ENCODE peak calls at places on chromosomes 13 and 19, in eight cellular contexts. One of them, this sample, is unnamed.
A peak's percentile ranks its signal among the peaks of the same experiment; 100 is the strongest.

GRCh38 chr13:95588134-95588533 is 35.6 kb downstream of the CLDN10 start:
- DNase-seq in progenitor cell of endocrine pancreas: no peak
- DNase-seq in colonic mucosa: no peak
- DNase-seq in H9: no peak
- DNase-seq in MM.1S: no peak
- DNase-seq in uterus: no peak
- DNase-seq in mucosa of descending colon: no peak
- DNase-seq in fibroblast of lung: no peak
- DNase-seq in this sample: no peak

GRCh38 chr13:70043685-70044084 is 63.9 kb upstream of the ATXN8OS start:
- DNase-seq in MM.1S: no peak
- DNase-seq in colonic mucosa: no peak
- DNase-seq in H9: no peak
- DNase-seq in progenitor cell of endocrine pancreas: no peak
- DNase-seq in fibroblast of lung: no peak
- DNase-seq in uterus: no peak
- DNase-seq in mucosa of descending colon: no peak
- DNase-seq in this sample: no peak

GRCh38 chr19:46704379-46705076 is 12.4 kb downstream of the PRKD2 start:
- DNase-seq in fibroblast of lung: peak; percentile 30
- DNase-seq in MM.1S: peak; percentile 66
- DNase-seq in uterus: peak; percentile 75
- DNase-seq in H9: peak; percentile 88
- DNase-seq in mucosa of descending colon: peak; percentile 86
- DNase-seq in progenitor cell of endocrine pancreas: peak; percentile 63
- DNase-seq in colonic mucosa: peak; percentile 88
- DNase-seq in this sample: peak; percentile 69

GRCh38 chr13:83274679-83275078 is 607.6 kb downstream of the SLITRK1 start:
- DNase-seq in mucosa of descending colon: no peak
- DNase-seq in MM.1S: no peak
- DNase-seq in H9: no peak
- DNase-seq in progenitor cell of endocrine pancreas: no peak
- DNase-seq in fibroblast of lung: no peak
- DNase-seq in colonic mucosa: no peak
- DNase-seq in uterus: no peak
- DNase-seq in this sample: no peak

GRCh38 chr19:52786078-52786463 is 520 bp downstream of the ZNF600 start:
- DNase-seq in colonic mucosa: no peak
- DNase-seq in uterus: peak; percentile 21
- DNase-seq in mucosa of descending colon: peak; percentile 61
- DNase-seq in progenitor cell of endocrine pancreas: peak; percentile 12
- DNase-seq in MM.1S: no peak
- DNase-seq in H9: no peak
- DNase-seq in fibroblast of lung: no peak
- DNase-seq in this sample: peak; percentile 18

GRCh38 chr13:73578251-73578875 is 519.6 kb downstream of the KLF5 start:
- DNase-seq in mucosa of descending colon: no peak
- DNase-seq in fibroblast of lung: peak; percentile 7
- DNase-seq in progenitor cell of endocrine pancreas: no peak
- DNase-seq in colonic mucosa: no peak
- DNase-seq in MM.1S: no peak
- DNase-seq in H9: no peak
- DNase-seq in uterus: no peak
- DNase-seq in this sample: no peak

GRCh38 chr19:35468637-35469036 is 20.6 kb downstream of the FFAR2 start:
- DNase-seq in uterus: no peak
- DNase-seq in fibroblast of lung: peak; percentile 34
- DNase-seq in H9: peak; percentile 70
- DNase-seq in progenitor cell of endocrine pancreas: no peak
- DNase-seq in MM.1S: peak; percentile 61
- DNase-seq in colonic mucosa: peak; percentile 45
- DNase-seq in mucosa of descending colon: peak; percentile 74
- DNase-seq in this sample: peak; percentile 71

GRCh38 chr19:35226748-35227147 is 1.8 kb downstream of the FAM187B start:
- DNase-seq in H9: no peak
- DNase-seq in progenitor cell of endocrine pancreas: no peak
- DNase-seq in mucosa of descending colon: no peak
- DNase-seq in colonic mucosa: no peak
- DNase-seq in MM.1S: no peak
- DNase-seq in fibroblast of lung: no peak
- DNase-seq in uterus: no peak
- DNase-seq in this sample: no peak

GRCh38 chr19:9917322-9917721 is 19.0 kb downstream of the OLFM2 start:
- DNase-seq in fibroblast of lung: peak; percentile 43
- DNase-seq in MM.1S: no peak
- DNase-seq in H9: peak; percentile 76
- DNase-seq in uterus: no peak
- DNase-seq in colonic mucosa: peak; percentile 35
- DNase-seq in progenitor cell of endocrine pancreas: no peak
- DNase-seq in mucosa of descending colon: no peak
- DNase-seq in this sample: peak; percentile 65

GRCh38 chr13:73168993-73169401 is 110.2 kb downstream of the KLF5 start:
- DNase-seq in progenitor cell of endocrine pancreas: no peak
- DNase-seq in colonic mucosa: peak; percentile 53
- DNase-seq in uterus: no peak
- DNase-seq in fibroblast of lung: no peak
- DNase-seq in MM.1S: no peak
- DNase-seq in mucosa of descending colon: peak; percentile 53
- DNase-seq in H9: no peak
- DNase-seq in this sample: no peak

GRCh38 chr19:45139286-45140143 is 21.3 kb downstream of the NKPD1 start:
- DNase-seq in uterus: no peak
- DNase-seq in progenitor cell of endocrine pancreas: no peak
- DNase-seq in mucosa of descending colon: no peak
- DNase-seq in MM.1S: no peak
- DNase-seq in H9: no peak
- DNase-seq in fibroblast of lung: no peak
- DNase-seq in colonic mucosa: no peak
- DNase-seq in this sample: no peak

GRCh38 chr13:111280666-111281577 is 39.5 kb upstream of the TEX29 start:
- DNase-seq in H9: no peak
- DNase-seq in mucosa of descending colon: no peak
- DNase-seq in progenitor cell of endocrine pancreas: no peak
- DNase-seq in MM.1S: no peak
- DNase-seq in colonic mucosa: no peak
- DNase-seq in fibroblast of lung: peak; percentile 91
- DNase-seq in uterus: no peak
- DNase-seq in this sample: no peak

GRCh38 chr13:101474419-101474957 is 22.0 kb downstream of the ITGBL1 start:
- DNase-seq in H9: peak; percentile 60
- DNase-seq in fibroblast of lung: peak; percentile 91
- DNase-seq in mucosa of descending colon: no peak
- DNase-seq in MM.1S: no peak
- DNase-seq in colonic mucosa: no peak
- DNase-seq in progenitor cell of endocrine pancreas: no peak
- DNase-seq in uterus: no peak
- DNase-seq in this sample: peak; percentile 84

GRCh38 chr13:37701972-37702371 is 103.4 kb upstream of the POSTN start:
- DNase-seq in colonic mucosa: no peak
- DNase-seq in mucosa of descending colon: no peak
- DNase-seq in uterus: peak; percentile 19
- DNase-seq in MM.1S: no peak
- DNase-seq in H9: no peak
- DNase-seq in fibroblast of lung: peak; percentile 99
- DNase-seq in progenitor cell of endocrine pancreas: no peak
- DNase-seq in this sample: no peak

GRCh38 chr13:101626925-101627555 is 174.6 kb downstream of the ITGBL1 start:
- DNase-seq in colonic mucosa: no peak
- DNase-seq in H9: no peak
- DNase-seq in MM.1S: peak; percentile 90
- DNase-seq in uterus: no peak
- DNase-seq in progenitor cell of endocrine pancreas: no peak
- DNase-seq in mucosa of descending colon: no peak
- DNase-seq in fibroblast of lung: peak; percentile 54
- DNase-seq in this sample: no peak

GRCh38 chr19:9786819-9787218 is 18.3 kb upstream of the ZNF846 start:
- DNase-seq in fibroblast of lung: no peak
- DNase-seq in MM.1S: no peak
- DNase-seq in uterus: no peak
- DNase-seq in colonic mucosa: no peak
- DNase-seq in mucosa of descending colon: no peak
- DNase-seq in H9: no peak
- DNase-seq in progenitor cell of endocrine pancreas: no peak
- DNase-seq in this sample: no peak

GRCh38 chr19:36747750-36748149 is 24.9 kb downstream of the ZNF850 start:
- DNase-seq in colonic mucosa: no peak
- DNase-seq in MM.1S: no peak
- DNase-seq in progenitor cell of endocrine pancreas: no peak
- DNase-seq in H9: no peak
- DNase-seq in uterus: no peak
- DNase-seq in mucosa of descending colon: no peak
- DNase-seq in fibroblast of lung: no peak
- DNase-seq in this sample: no peak

GRCh38 chr19:2171349-2172145 is 7.8 kb downstream of the DOT1L start:
- DNase-seq in uterus: no peak
- DNase-seq in fibroblast of lung: peak; percentile 55
- DNase-seq in MM.1S: no peak
- DNase-seq in mucosa of descending colon: peak; percentile 55
- DNase-seq in progenitor cell of endocrine pancreas: no peak
- DNase-seq in colonic mucosa: no peak
- DNase-seq in H9: peak; percentile 71
- DNase-seq in this sample: peak; percentile 53

GRCh38 chr19:38264486-38265212 is at the start of gene SPINT2:
- DNase-seq in progenitor cell of endocrine pancreas: peak; percentile 89
- DNase-seq in fibroblast of lung: no peak
- DNase-seq in uterus: no peak
- DNase-seq in colonic mucosa: no peak
- DNase-seq in MM.1S: peak; percentile 65
- DNase-seq in H9: peak; percentile 93
- DNase-seq in mucosa of descending colon: no peak
- DNase-seq in this sample: no peak

GRCh38 chr19:34172661-34173144 is 399 bp downstream of the LSM14A start:
- DNase-seq in fibroblast of lung: no peak
- DNase-seq in uterus: no peak
- DNase-seq in colonic mucosa: no peak
- DNase-seq in MM.1S: no peak
- DNase-seq in progenitor cell of endocrine pancreas: peak; percentile 22
- DNase-seq in H9: no peak
- DNase-seq in mucosa of descending colon: no peak
- DNase-seq in this sample: no peak

GRCh38 chr19:36605101-36605838 is at the start of gene ZNF382:
- DNase-seq in fibroblast of lung: peak; percentile 67
- DNase-seq in uterus: peak; percentile 64
- DNase-seq in MM.1S: no peak
- DNase-seq in colonic mucosa: peak; percentile 63
- DNase-seq in progenitor cell of endocrine pancreas: peak; percentile 80
- DNase-seq in H9: peak; percentile 64
- DNase-seq in mucosa of descending colon: peak; percentile 72
- DNase-seq in this sample: peak; percentile 91

GRCh38 chr19:13718733-13719132 is 45.6 kb upstream of the MRI1 start:
- DNase-seq in uterus: peak; percentile 17
- DNase-seq in fibroblast of lung: peak; percentile 83
- DNase-seq in mucosa of descending colon: peak; percentile 67
- DNase-seq in progenitor cell of endocrine pancreas: no peak
- DNase-seq in MM.1S: no peak
- DNase-seq in colonic mucosa: peak; percentile 31
- DNase-seq in H9: peak; percentile 33
- DNase-seq in this sample: peak; percentile 20
- TF ChIP-seq CTCF in uterus: no peak
- TF ChIP-seq CTCF in fibroblast of lung: peak; percentile 51
- TF ChIP-seq CTCF in mucosa of descending colon: no peak
- TF ChIP-seq CTCF in progenitor cell of endocrine pancreas: peak; percentile 27
- TF ChIP-seq CTCF in MM.1S: no peak
- TF ChIP-seq CTCF in colonic mucosa: no peak
- TF ChIP-seq CTCF in H9: peak; percentile 66
- TF ChIP-seq CTCF in this sample: peak; percentile 34

GRCh38 chr13:75798353-75799245 is 162.5 kb downstream of the LMO7 start:
- DNase-seq in MM.1S: no peak
- DNase-seq in colonic mucosa: peak; percentile 38
- DNase-seq in uterus: no peak
- DNase-seq in progenitor cell of endocrine pancreas: no peak
- DNase-seq in fibroblast of lung: no peak
- DNase-seq in H9: no peak
- DNase-seq in mucosa of descending colon: no peak
- DNase-seq in this sample: no peak

GRCh38 chr13:75801388-75801787 is 165.3 kb downstream of the LMO7 start:
- DNase-seq in mucosa of descending colon: no peak
- DNase-seq in H9: no peak
- DNase-seq in progenitor cell of endocrine pancreas: no peak
- DNase-seq in uterus: no peak
- DNase-seq in colonic mucosa: no peak
- DNase-seq in fibroblast of lung: no peak
- DNase-seq in MM.1S: no peak
- DNase-seq in this sample: no peak

GRCh38 chr13:75802161-75802560 is 166.0 kb downstream of the LMO7 start:
- DNase-seq in progenitor cell of endocrine pancreas: no peak
- DNase-seq in MM.1S: no peak
- DNase-seq in uterus: no peak
- DNase-seq in colonic mucosa: no peak
- DNase-seq in H9: no peak
- DNase-seq in fibroblast of lung: no peak
- DNase-seq in mucosa of descending colon: no peak
- DNase-seq in this sample: no peak

GRCh38 chr13:75803175-75803611 is 167.1 kb downstream of the LMO7 start:
- DNase-seq in mucosa of descending colon: no peak
- DNase-seq in uterus: no peak
- DNase-seq in MM.1S: peak; percentile 62
- DNase-seq in fibroblast of lung: no peak
- DNase-seq in colonic mucosa: peak; percentile 44
- DNase-seq in H9: peak; percentile 85
- DNase-seq in progenitor cell of endocrine pancreas: no peak
- DNase-seq in this sample: no peak

GRCh38 chr13:75800545-75800944 is 164.4 kb downstream of the LMO7 start:
- DNase-seq in MM.1S: no peak
- DNase-seq in mucosa of descending colon: no peak
- DNase-seq in uterus: no peak
- DNase-seq in colonic mucosa: no peak
- DNase-seq in H9: no peak
- DNase-seq in progenitor cell of endocrine pancreas: no peak
- DNase-seq in fibroblast of lung: peak; percentile 37
- DNase-seq in this sample: no peak
- TF ChIP-seq CTCF in MM.1S: no peak
- TF ChIP-seq CTCF in mucosa of descending colon: no peak
- TF ChIP-seq CTCF in uterus: no peak
- TF ChIP-seq CTCF in colonic mucosa: no peak
- TF ChIP-seq CTCF in H9: no peak
- TF ChIP-seq CTCF in progenitor cell of endocrine pancreas: no peak
- TF ChIP-seq CTCF in fibroblast of lung: no peak
- TF ChIP-seq CTCF in this sample: no peak

GRCh38 chr19:11597202-11598102 is at the start of gene ZNF627:
- DNase-seq in mucosa of descending colon: peak; percentile 99
- DNase-seq in progenitor cell of endocrine pancreas: peak; percentile 97
- DNase-seq in uterus: peak; percentile 99
- DNase-seq in MM.1S: peak; percentile 99
- DNase-seq in colonic mucosa: peak; percentile 100
- DNase-seq in fibroblast of lung: peak; percentile 98
- DNase-seq in H9: peak; percentile 99
- DNase-seq in this sample: peak; percentile 99
- TF ChIP-seq CTCF in mucosa of descending colon: no peak
- TF ChIP-seq CTCF in progenitor cell of endocrine pancreas: peak; percentile 20
- TF ChIP-seq CTCF in uterus: no peak
- TF ChIP-seq CTCF in MM.1S: peak; percentile 20
- TF ChIP-seq CTCF in colonic mucosa: no peak
- TF ChIP-seq CTCF in fibroblast of lung: peak; percentile 25
- TF ChIP-seq CTCF in H9: no peak
- TF ChIP-seq CTCF in this sample: peak; percentile 1

DNA sequence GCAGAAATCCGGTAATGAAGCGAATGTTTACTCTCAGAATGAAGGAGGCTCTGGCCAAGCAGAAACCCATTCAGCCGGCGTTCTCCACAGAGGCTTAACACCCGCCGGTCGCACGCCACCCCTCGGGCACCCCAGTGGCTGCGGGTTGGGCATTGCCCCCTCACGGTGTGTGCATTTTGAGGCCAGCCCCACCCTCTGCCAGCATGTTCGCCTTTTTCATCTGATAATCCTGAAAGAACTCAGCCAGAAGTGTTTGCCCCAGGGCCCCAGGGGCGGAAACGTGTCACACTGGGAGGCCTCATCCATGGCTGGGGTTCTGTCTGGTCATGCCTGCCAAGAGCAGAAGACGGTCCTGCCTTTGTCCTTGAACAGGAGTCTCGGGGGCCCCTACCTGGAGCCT is 34.2 kb downstream of the COMP start:
- DNase-seq in mucosa of descending colon: no peak
- DNase-seq in uterus: no peak
- DNase-seq in progenitor cell of endocrine pancreas: no peak
- DNase-seq in H9: no peak
- DNase-seq in MM.1S: no peak
- DNase-seq in fibroblast of lung: no peak
- DNase-seq in colonic mucosa: no peak
- DNase-seq in this sample: no peak
- TF ChIP-seq CTCF in mucosa of descending colon: no peak
- TF ChIP-seq CTCF in uterus: no peak
- TF ChIP-seq CTCF in progenitor cell of endocrine pancreas: no peak
- TF ChIP-seq CTCF in H9: no peak
- TF ChIP-seq CTCF in MM.1S: no peak
- TF ChIP-seq CTCF in fibroblast of lung: no peak
- TF ChIP-seq CTCF in colonic mucosa: no peak
- TF ChIP-seq CTCF in this sample: no peak

This sample was measured in WERI-Rb-1.